ENCODE peak calls at places on chromosome 12, in nine cellular contexts. N, B, J, I, R, K, P, G and S are unnamed samples.

GRCh38 chr12:26425587-26426260 is 230.4 kb downstream of the SSPN start:
- DNase-seq in N (peak; percentile 45), G (no peak), P (peak; percentile 43), R (no peak), K (peak; percentile 40), J (no peak), B (peak; percentile 8), I (no peak), S (peak; percentile 15)

GRCh38 chr12:110885152-110885840 is 35.1 kb downstream of the MYL2 start:
- DNase-seq in I (no peak), R (no peak), B (no peak), K (no peak), G (no peak), J (no peak), P (no peak), N (no peak), S (no peak)

GRCh38 chr12:12992418-12993175 is 7.5 kb downstream of the HEBP1 start:
- DNase-seq in K (no peak), B (peak; percentile 98), N (peak; percentile 97), I (no peak), P (peak; percentile 97), J (no peak), R (no peak), G (peak; percentile 94), S (no peak)

GRCh38 chr12:40691913-40692616 is at the start of gene CNTN1:
- DNase-seq in I (peak; percentile 68), P (peak; percentile 27), B (peak; percentile 0), R (no peak), G (peak; percentile 57), J (no peak), K (peak; percentile 30), N (no peak), S (peak; percentile 65)

GRCh38 chr12:54641554-54641953 is 6.6 kb downstream of the DCD start:
- DNase-seq in N (no peak), I (no peak), K (no peak), R (no peak), G (no peak), B (no peak), J (no peak), P (no peak), S (no peak)

GRCh38 chr12:49105504-49106120 is 5.0 kb downstream of the LMBR1L start:
- DNase-seq in K (no peak), N (peak; percentile 80), R (no peak), I (no peak), G (peak; percentile 69), J (no peak), B (no peak), P (peak; percentile 64), S (no peak)

GRCh38 chr12:107843351-107844311 is 69.1 kb downstream of the ASCL4 start:
- DNase-seq in I (no peak), K (no peak), N (peak; percentile 3), R (no peak), J (no peak), G (no peak), B (no peak), P (peak; percentile 6), S (peak; percentile 25)

GRCh38 chr12:110669193-110669502 is 19.8 kb downstream of the HVCN1 start:
- DNase-seq in R (no peak), J (no peak), I (no peak), K (peak; percentile 81), B (no peak), G (no peak), N (no peak), P (no peak), S (peak; percentile 21)

GRCh38 chr12:15897433-15897832 is 13.7 kb upstream of the DERA start:
- DNase-seq in G (peak; percentile 51), R (no peak), K (no peak), P (no peak), I (no peak), J (no peak), N (peak; percentile 35), B (no peak), S (no peak)

GRCh38 chr12:10235761-10236631 is 23.3 kb downstream of the GABARAPL1 start:
- DNase-seq in K (peak; percentile 60), P (peak; percentile 61), B (peak; percentile 44), R (peak; percentile 53), I (no peak), N (peak; percentile 56), J (no peak), G (peak; percentile 39), S (peak; percentile 54)

GRCh38 chr12:132731574-132731973 is 20.9 kb downstream of the PGAM5 start:
- DNase-seq in I (no peak), K (no peak), N (no peak), J (no peak), G (no peak), P (no peak), R (no peak), B (no peak), S (no peak)

GRCh38 chr12:121038861-121039654 is at the start of gene OASL:
- DNase-seq in I (no peak), B (no peak), K (peak; percentile 64), G (peak; percentile 89), R (peak; percentile 72), P (peak; percentile 90), N (peak; percentile 54), J (no peak), S (peak; percentile 45)

GRCh38 chr12:19402743-19403400 is 36.4 kb upstream of the AEBP2 start:
- DNase-seq in P (peak; percentile 83), I (no peak), R (no peak), N (peak; percentile 61), G (no peak), K (no peak), B (peak; percentile 63), J (no peak), S (no peak)

GRCh38 chr12:122793685-122794106 is 19.3 kb downstream of the CCDC62 start:
- DNase-seq in I (no peak), G (peak; percentile 71), N (peak; percentile 80), R (peak; percentile 10), B (peak; percentile 69), J (no peak), P (peak; percentile 74), K (peak; percentile 70), S (peak; percentile 67)

GRCh38 chr12:111467862-111468245 is 62.1 kb downstream of the SH2B3 start:
- DNase-seq in I (no peak), G (peak; percentile 41), P (no peak), R (no peak), N (no peak), K (no peak), B (peak; percentile 70), J (no peak), S (no peak)

GRCh38 chr12:12859690-12860089 is 31.7 kb upstream of the GPRC5A start:
- DNase-seq in R (no peak), G (peak; percentile 31), I (no peak), P (no peak), J (no peak), N (peak; percentile 33), K (no peak), B (peak; percentile 35), S (no peak)

GRCh38 chr12:101074940-101075680 is 134.9 kb downstream of the SLC5A8 start:
- DNase-seq in J (no peak), G (no peak), N (no peak), P (no peak), I (no peak), K (peak; percentile 4), R (no peak), B (peak; percentile 4), S (no peak)

GRCh38 chr12:55718020-55718419 is 2.2 kb upstream of the RDH5 start:
- DNase-seq in B (no peak), N (peak; percentile 15), K (no peak), J (no peak), R (no peak), P (peak; percentile 47), G (no peak), I (no peak), S (no peak)

GRCh38 chr12:34400423-34400881 is 378.2 kb downstream of the ALG10 start:
- DNase-seq in P (no peak), R (no peak), B (no peak), I (peak; percentile 9), N (no peak), K (no peak), G (no peak), J (peak; percentile 77), S (peak; percentile 0)

GRCh38 chr12:120887253-120888043 is 16.7 kb downstream of the SPPL3 start:
- DNase-seq in J (no peak), G (no peak), I (no peak), N (no peak), K (no peak), R (no peak), B (no peak), P (no peak), S (no peak)

GRCh38 chr12:65696227-65696626 is 128.1 kb upstream of the HMGA2 start:
- DNase-seq in J (no peak), N (peak; percentile 67), G (peak; percentile 36), P (no peak), B (peak; percentile 37), R (no peak), I (no peak), K (no peak), S (no peak)

GRCh38 chr12:80716711-80717469 is at the start of gene MYF5:
- DNase-seq in K (no peak), R (no peak), G (no peak), J (no peak), P (no peak), N (no peak), B (no peak), I (no peak), S (no peak)

GRCh38 chr12:4909397-4909733 is 340 bp upstream of the KCNA1 start:
- DNase-seq in G (no peak), J (no peak), R (no peak), I (peak; percentile 30), N (no peak), B (no peak), K (no peak), P (no peak), S (peak; percentile 26)
- TF ChIP-seq CTCF in G (no peak), J (no peak), R (no peak), I (no peak), N (no peak), B (no peak), K (no peak), P (no peak), S (no peak)

DNA sequence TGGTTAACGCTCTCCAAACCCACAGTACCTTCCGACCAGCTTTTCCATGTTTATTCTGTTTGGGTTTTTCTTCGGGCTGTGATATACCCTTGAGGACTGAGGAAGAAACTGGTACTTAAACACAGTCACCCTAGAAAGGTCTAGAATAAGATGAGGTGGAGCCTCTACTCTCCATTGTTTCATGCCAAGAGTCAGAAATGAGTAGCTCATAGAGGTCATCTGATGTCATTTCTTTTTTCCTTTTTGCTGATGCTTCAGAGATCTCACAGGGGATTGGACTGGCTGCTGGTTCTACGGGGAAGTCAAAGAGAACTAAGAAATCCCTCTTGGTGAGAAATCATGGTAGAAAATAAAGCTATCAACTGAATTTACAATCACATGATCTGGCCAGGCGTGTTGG is 538.2 kb upstream of the TMEM132C start:
- DNase-seq in P (no peak), R (no peak), I (no peak), G (no peak), K (no peak), J (no peak), B (no peak), N (no peak), S (no peak)
- TF ChIP-seq CTCF in P (no peak), R (no peak), I (no peak), G (no peak), K (no peak), J (no peak), B (no peak), N (no peak), S (no peak)

GRCh38 chr12:46342562-46343033 is 30.0 kb downstream of the SLC38A2 start:
- DNase-seq in P (peak; percentile 59), J (no peak), I (no peak), R (peak; percentile 36), G (peak; percentile 50), B (peak; percentile 63), K (peak; percentile 32), N (peak; percentile 58), S (no peak)
- TF ChIP-seq CTCF in P (peak; percentile 47), J (peak; percentile 55), I (peak; percentile 60), R (peak; percentile 62), G (peak; percentile 46), B (peak; percentile 53), K (peak; percentile 52), N (peak; percentile 39), S (no peak)

GRCh38 chr12:67388331-67389163 is 119.4 kb downstream of the CAND1 start:
- DNase-seq in B (no peak), I (no peak), N (no peak), J (no peak), G (no peak), K (no peak), R (no peak), P (no peak), S (no peak)
- TF ChIP-seq CTCF in B (no peak), I (peak; percentile 52), N (peak; percentile 36), J (peak; percentile 22), G (peak; percentile 13), K (no peak), R (no peak), P (peak; percentile 19), S (no peak)